ENCODE peak calls at places on chromosomes 7 and 10, in four cellular contexts. Y is IMR-90, H is neuronal stem cell, Q is H9. I is an unnamed sample.

GRCh38 chr7:84248843-84249242 is 54.3 kb upstream of the SEMA3A start:
- DNase-seq in Y (no peak), H (no peak), Q (no peak), I (no peak)

GRCh38 chr7:51102828-51103227 is 213.8 kb downstream of the COBL start:
- DNase-seq in Y (no peak), H (no peak), Q (no peak), I (no peak)

GRCh38 chr10:11594589-11595394 is 16.7 kb downstream of the USP6NL start:
- DNase-seq in Y (no peak), H (no peak), Q (no peak), I (no peak)

GRCh38 chr10:3235395-3235794 is 62.8 kb upstream of the PITRM1 start:
- DNase-seq in Y (no peak), H (no peak), Q (no peak), I (no peak)

GRCh38 chr10:26755443-26755903 is 58.0 kb downstream of the PDSS1 start:
- DNase-seq in Y (peak; percentile 65), H (no peak), Q (no peak), I (peak; percentile 61)

GRCh38 chr10:42783181-42783549 is 570 bp downstream of the BMS1 start:
- DNase-seq in Y (peak; percentile 74), H (no peak), Q (no peak), I (peak; percentile 74)

GRCh38 chr7:92835140-92835850 is 1.1 kb downstream of the CDK6 start:
- DNase-seq in Y (peak; percentile 74), H (peak; percentile 76), Q (peak; percentile 76), I (peak; percentile 87)

GRCh38 chr10:43214956-43215561 is 51.8 kb downstream of the RASGEF1A start:
- DNase-seq in Y (no peak), H (no peak), Q (no peak), I (no peak)

GRCh38 chr7:125643302-125643701 is 713.7 kb upstream of the POT1 start:
- DNase-seq in Y (no peak), H (no peak), Q (no peak), I (no peak)

GRCh38 chr7:125436220-125436619 is 506.6 kb upstream of the POT1 start:
- DNase-seq in Y (no peak), H (no peak), Q (no peak), I (no peak)

GRCh38 chr7:90910136-90910535 is 314.0 kb downstream of the CDK14 start:
- DNase-seq in Y (peak; percentile 33), H (no peak), Q (no peak), I (no peak)

GRCh38 chr10:107733328-107733727 is 568.8 kb upstream of the SORCS1 start:
- DNase-seq in Y (peak; percentile 33), H (no peak), Q (no peak), I (no peak)

GRCh38 chr7:155918720-155919399 is 106.6 kb upstream of the SHH start:
- DNase-seq in Y (peak; percentile 95), H (no peak), Q (no peak), I (peak; percentile 73)

GRCh38 chr7:41459623-41460256 is 243.2 kb downstream of the INHBA start:
- DNase-seq in Y (no peak), H (no peak), Q (no peak), I (peak; percentile 17)

GRCh38 chr7:100670074-100670473 is 3.5 kb upstream of the GNB2 start:
- DNase-seq in Y (no peak), H (no peak), Q (no peak), I (no peak)

GRCh38 chr7:100665168-100665567 is 8.4 kb upstream of the GNB2 start:
- DNase-seq in Y (no peak), H (no peak), Q (no peak), I (no peak)

GRCh38 chr7:100668069-100668449 is 5.5 kb upstream of the GNB2 start:
- DNase-seq in Y (no peak), H (no peak), Q (no peak), I (no peak)

GRCh38 chr7:100671353-100672327 is 1.9 kb upstream of the GNB2 start:
- DNase-seq in Y (no peak), H (no peak), Q (no peak), I (no peak)

DNA sequence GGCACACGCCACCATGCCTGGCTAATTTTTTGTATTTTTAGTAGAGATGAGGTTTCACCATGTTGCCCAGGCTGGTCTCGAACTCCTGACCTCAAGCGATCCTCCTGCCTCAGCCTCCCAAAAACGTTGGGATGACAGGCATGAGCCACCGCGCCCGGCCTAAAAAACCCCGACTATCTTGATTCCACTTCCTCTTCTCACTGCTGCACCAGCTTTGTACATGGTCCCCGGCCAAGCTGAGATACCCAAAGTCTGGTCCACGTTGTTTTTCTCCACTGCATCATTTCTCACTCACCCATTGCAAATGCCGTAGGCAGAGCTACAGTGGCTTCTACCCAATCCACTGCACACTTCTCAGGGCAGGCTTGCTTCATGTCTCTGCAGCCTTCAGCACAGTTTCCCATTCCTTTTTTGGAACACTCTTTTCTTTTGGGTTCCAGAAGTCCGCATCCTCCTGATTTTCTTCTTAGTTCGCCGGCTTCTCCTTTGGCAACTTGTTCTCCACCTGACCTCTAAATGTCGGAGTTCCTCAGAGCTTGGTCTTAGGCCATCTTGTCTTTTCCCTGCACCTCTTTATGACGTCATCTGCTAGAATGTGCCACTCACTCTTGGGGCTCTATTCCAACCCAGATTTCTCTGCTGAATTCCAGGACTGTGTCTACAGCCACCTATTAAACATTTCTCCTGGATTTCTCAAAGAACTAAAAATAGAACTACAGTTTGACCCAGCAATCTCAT is 6.0 kb upstream of the GNB2 start:
- DNase-seq in Y (no peak), H (no peak), Q (no peak), I (no peak)
- H3K4me2 ChIP-seq in Y (no peak overlapping the region), H (no peak overlapping the region), Q (no peak overlapping the region), I (no peak overlapping the region)

DNA sequence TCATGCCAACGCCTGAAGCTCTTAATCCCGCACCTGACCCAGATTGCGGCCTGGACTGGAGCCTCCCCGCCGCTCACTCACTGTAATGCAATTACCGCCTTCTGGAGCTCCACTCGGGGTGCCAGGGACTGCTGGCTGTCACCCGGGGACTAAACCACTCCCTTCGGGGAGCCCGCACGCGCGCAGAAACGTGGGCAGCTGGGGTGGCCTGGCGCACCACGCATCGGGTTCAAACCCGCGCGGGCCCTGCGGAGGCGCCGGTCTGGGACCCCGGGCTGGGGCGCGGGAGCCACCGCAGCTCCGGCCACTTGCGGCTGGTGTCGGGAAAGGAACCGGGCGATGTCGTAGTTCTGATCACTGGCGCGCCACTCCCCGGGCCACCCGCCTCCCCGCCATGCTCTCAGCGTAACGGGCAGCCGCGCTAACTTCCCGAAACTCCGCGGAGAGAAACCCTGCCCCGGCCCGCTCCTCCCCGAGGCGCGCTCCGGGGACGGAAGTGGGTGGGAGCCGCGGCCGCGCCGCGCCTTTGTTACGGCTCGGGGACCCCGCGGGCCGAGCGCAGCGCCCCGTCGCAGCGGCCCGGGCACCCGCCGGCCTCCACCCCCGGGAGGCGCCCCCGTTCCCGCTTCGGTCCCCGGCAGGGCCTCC is 100.3 kb upstream of the SVIL start:
- DNase-seq in Y (no peak), H (peak; percentile 31), Q (peak; percentile 42), I (peak; percentile 54)
- H2BK5ac ChIP-seq in Y (peak overlapping the region; percentile 79), H (peak overlapping the region; percentile 95), Q (no peak overlapping the region), I (peak overlapping the region; percentile 98)

GRCh38 chr10:80268938-80269588 is 20.4 kb downstream of the MAT1A start:
- DNase-seq in Y (no peak), H (no peak), Q (no peak), I (no peak)

GRCh38 chr10:80273523-80274170 is 15.8 kb downstream of the MAT1A start:
- DNase-seq in Y (no peak), H (no peak), Q (no peak), I (no peak)

GRCh38 chr10:80272793-80273522 is 16.5 kb downstream of the MAT1A start:
- DNase-seq in Y (no peak), H (no peak), Q (no peak), I (peak; percentile 7)

GRCh38 chr10:80270887-80271286 is 18.6 kb downstream of the MAT1A start:
- DNase-seq in Y (no peak), H (no peak), Q (no peak), I (no peak)

DNA sequence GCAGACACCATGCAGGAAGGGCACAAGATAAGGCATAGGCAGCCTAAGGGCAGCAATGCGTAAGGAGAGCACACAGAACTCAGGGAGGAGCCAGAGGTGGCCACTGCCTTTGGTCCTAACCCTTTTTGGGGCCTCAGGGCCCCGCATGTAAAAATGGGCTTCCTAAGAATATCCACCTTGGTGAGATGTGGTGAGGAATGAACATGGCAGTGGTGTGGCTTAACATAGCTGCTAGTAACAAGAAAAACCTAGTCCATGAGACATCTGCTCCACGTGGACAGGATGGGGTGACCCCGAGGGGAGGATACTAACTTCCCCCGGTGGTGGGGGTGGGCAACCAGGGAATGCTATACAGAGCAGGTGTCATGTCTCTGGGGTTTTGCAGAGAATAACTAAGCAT is 18.0 kb downstream of the MAT1A start:
- DNase-seq in Y (no peak), H (no peak), Q (no peak), I (no peak)
- H3K4me2 ChIP-seq in Y (no peak overlapping the region), H (no peak overlapping the region), Q (no peak overlapping the region), I (no peak overlapping the region)

DNA sequence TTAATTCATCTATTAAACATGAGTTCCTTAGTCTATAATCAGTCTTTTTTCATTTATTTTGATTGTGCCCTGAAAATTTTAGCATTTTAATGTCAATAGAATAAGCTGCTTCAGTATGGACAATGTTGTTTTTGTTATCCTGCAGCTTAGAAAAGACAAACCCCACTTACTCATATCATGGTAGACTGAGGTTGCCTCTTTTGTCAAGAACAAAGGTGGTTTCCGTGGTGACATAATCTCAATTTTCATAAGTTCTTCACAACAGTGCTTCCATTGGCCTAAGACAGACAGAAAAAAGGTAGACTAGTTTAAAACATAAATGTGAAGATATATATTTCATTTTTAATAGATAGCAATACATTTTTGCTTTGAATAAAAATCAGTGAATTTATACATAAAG is 69.1 kb downstream of the RTKN2 start:
- DNase-seq in Y (no peak), H (no peak), Q (no peak), I (no peak)
- H2BK5ac ChIP-seq in Y (no peak overlapping the region), H (no peak overlapping the region), Q (no peak overlapping the region), I (no peak overlapping the region)

GRCh38 chr7:74033372-74034311 is 5.7 kb downstream of the ELN start:
- DNase-seq in Y (no peak), H (no peak), Q (no peak), I (peak; percentile 49)
- H3K4me2 ChIP-seq in Y (no peak overlapping the region), H (no peak overlapping the region), Q (no peak overlapping the region), I (no peak overlapping the region)

I was measured in mesenchymal stem cell.